ENCODE peak calls at places on chromosomes 1 and 21, in eight cellular contexts. One of them, this sample, is unnamed.

GRCh38 chr1:164320780-164321683 is 238.0 kb upstream of the PBX1 start:
- DNase-seq in left lung: peak; percentile 78
- DNase-seq in endothelial cell: peak; percentile 48
- DNase-seq in cardiac fibroblast: peak; percentile 32
- DNase-seq in activated effector memory CD4-positive, alpha-beta T cell treated with anti-CD3 and anti-CD28 coated beads, Interleukin-2, amount 50 U/mL, for 16 hours: no peak
- DNase-seq in NCI-H1092: peak; percentile 56
- DNase-seq in type B pancreatic cell: peak; percentile 69
- DNase-seq in cardiac muscle cell: peak; percentile 77
- DNase-seq in this sample: peak; percentile 35

GRCh38 chr1:26164036-26164927 is 4.5 kb downstream of the C1orf232 start:
- DNase-seq in cardiac fibroblast: peak; percentile 31
- DNase-seq in NCI-H1092: no peak
- DNase-seq in cardiac muscle cell: peak; percentile 79
- DNase-seq in type B pancreatic cell: peak; percentile 80
- DNase-seq in endothelial cell: peak; percentile 78
- DNase-seq in left lung: peak; percentile 91
- DNase-seq in activated effector memory CD4-positive, alpha-beta T cell treated with anti-CD3 and anti-CD28 coated beads, Interleukin-2, amount 50 U/mL, for 16 hours: peak; percentile 82
- DNase-seq in this sample: peak; percentile 56

GRCh38 chr1:17802945-17803344 is 47.8 kb downstream of the ACTL8 start:
- DNase-seq in left lung: no peak
- DNase-seq in cardiac fibroblast: no peak
- DNase-seq in NCI-H1092: no peak
- DNase-seq in endothelial cell: no peak
- DNase-seq in cardiac muscle cell: no peak
- DNase-seq in activated effector memory CD4-positive, alpha-beta T cell treated with anti-CD3 and anti-CD28 coated beads, Interleukin-2, amount 50 U/mL, for 16 hours: no peak
- DNase-seq in type B pancreatic cell: no peak
- DNase-seq in this sample: no peak

GRCh38 chr1:181127898-181128453 is 39.5 kb downstream of the IER5 start:
- DNase-seq in endothelial cell: no peak
- DNase-seq in cardiac muscle cell: no peak
- DNase-seq in cardiac fibroblast: no peak
- DNase-seq in NCI-H1092: no peak
- DNase-seq in left lung: no peak
- DNase-seq in activated effector memory CD4-positive, alpha-beta T cell treated with anti-CD3 and anti-CD28 coated beads, Interleukin-2, amount 50 U/mL, for 16 hours: no peak
- DNase-seq in type B pancreatic cell: no peak
- DNase-seq in this sample: no peak

GRCh38 chr1:222331340-222331739 is 216.6 kb downstream of the HHIPL2 start:
- DNase-seq in activated effector memory CD4-positive, alpha-beta T cell treated with anti-CD3 and anti-CD28 coated beads, Interleukin-2, amount 50 U/mL, for 16 hours: no peak
- DNase-seq in endothelial cell: no peak
- DNase-seq in type B pancreatic cell: no peak
- DNase-seq in cardiac fibroblast: peak; percentile 70
- DNase-seq in left lung: no peak
- DNase-seq in NCI-H1092: no peak
- DNase-seq in cardiac muscle cell: no peak
- DNase-seq in this sample: peak; percentile 11

GRCh38 chr1:172588296-172589291 is 55.6 kb downstream of the SUCO start:
- DNase-seq in endothelial cell: no peak
- DNase-seq in NCI-H1092: no peak
- DNase-seq in type B pancreatic cell: no peak
- DNase-seq in left lung: no peak
- DNase-seq in cardiac muscle cell: no peak
- DNase-seq in cardiac fibroblast: peak; percentile 82
- DNase-seq in activated effector memory CD4-positive, alpha-beta T cell treated with anti-CD3 and anti-CD28 coated beads, Interleukin-2, amount 50 U/mL, for 16 hours: no peak
- DNase-seq in this sample: peak; percentile 77

GRCh38 chr1:9766759-9767442 is 56.9 kb downstream of the CLSTN1 start:
- DNase-seq in cardiac fibroblast: peak; percentile 93
- DNase-seq in cardiac muscle cell: no peak
- DNase-seq in activated effector memory CD4-positive, alpha-beta T cell treated with anti-CD3 and anti-CD28 coated beads, Interleukin-2, amount 50 U/mL, for 16 hours: no peak
- DNase-seq in left lung: no peak
- DNase-seq in type B pancreatic cell: no peak
- DNase-seq in endothelial cell: no peak
- DNase-seq in NCI-H1092: no peak
- DNase-seq in this sample: peak; percentile 94

GRCh38 chr1:206551296-206551984 is 44.1 kb downstream of the RASSF5 start:
- DNase-seq in type B pancreatic cell: no peak
- DNase-seq in cardiac muscle cell: no peak
- DNase-seq in activated effector memory CD4-positive, alpha-beta T cell treated with anti-CD3 and anti-CD28 coated beads, Interleukin-2, amount 50 U/mL, for 16 hours: no peak
- DNase-seq in NCI-H1092: no peak
- DNase-seq in endothelial cell: no peak
- DNase-seq in cardiac fibroblast: no peak
- DNase-seq in left lung: no peak
- DNase-seq in this sample: no peak

GRCh38 chr1:183163311-183163710 is 22.8 kb upstream of the LAMC2 start:
- DNase-seq in activated effector memory CD4-positive, alpha-beta T cell treated with anti-CD3 and anti-CD28 coated beads, Interleukin-2, amount 50 U/mL, for 16 hours: no peak
- DNase-seq in NCI-H1092: no peak
- DNase-seq in cardiac muscle cell: no peak
- DNase-seq in left lung: no peak
- DNase-seq in endothelial cell: no peak
- DNase-seq in cardiac fibroblast: no peak
- DNase-seq in type B pancreatic cell: no peak
- DNase-seq in this sample: peak; percentile 54

GRCh38 chr1:1145547-1145914 is 28.1 kb upstream of the TTLL10 start:
- DNase-seq in cardiac fibroblast: no peak
- DNase-seq in type B pancreatic cell: no peak
- DNase-seq in activated effector memory CD4-positive, alpha-beta T cell treated with anti-CD3 and anti-CD28 coated beads, Interleukin-2, amount 50 U/mL, for 16 hours: no peak
- DNase-seq in cardiac muscle cell: no peak
- DNase-seq in left lung: no peak
- DNase-seq in NCI-H1092: no peak
- DNase-seq in endothelial cell: no peak
- DNase-seq in this sample: no peak

GRCh38 chr21:43597052-43597451 is 62.2 kb downstream of the HSF2BP start:
- DNase-seq in endothelial cell: no peak
- DNase-seq in cardiac fibroblast: peak; percentile 46
- DNase-seq in cardiac muscle cell: no peak
- DNase-seq in type B pancreatic cell: no peak
- DNase-seq in activated effector memory CD4-positive, alpha-beta T cell treated with anti-CD3 and anti-CD28 coated beads, Interleukin-2, amount 50 U/mL, for 16 hours: no peak
- DNase-seq in left lung: no peak
- DNase-seq in NCI-H1092: no peak
- DNase-seq in this sample: peak; percentile 61

GRCh38 chr1:13759072-13759471 is 59.1 kb downstream of the PRDM2 start:
- DNase-seq in cardiac fibroblast: no peak
- DNase-seq in left lung: no peak
- DNase-seq in cardiac muscle cell: no peak
- DNase-seq in NCI-H1092: no peak
- DNase-seq in activated effector memory CD4-positive, alpha-beta T cell treated with anti-CD3 and anti-CD28 coated beads, Interleukin-2, amount 50 U/mL, for 16 hours: no peak
- DNase-seq in type B pancreatic cell: no peak
- DNase-seq in endothelial cell: no peak
- DNase-seq in this sample: no peak

GRCh38 chr1:206596319-206596666 is 16.0 kb downstream of the EIF2D start:
- DNase-seq in type B pancreatic cell: no peak
- DNase-seq in endothelial cell: no peak
- DNase-seq in NCI-H1092: no peak
- DNase-seq in cardiac fibroblast: no peak
- DNase-seq in left lung: no peak
- DNase-seq in activated effector memory CD4-positive, alpha-beta T cell treated with anti-CD3 and anti-CD28 coated beads, Interleukin-2, amount 50 U/mL, for 16 hours: no peak
- DNase-seq in cardiac muscle cell: no peak
- DNase-seq in this sample: no peak

GRCh38 chr21:29613021-29613420 is 314.3 kb downstream of the BACH1 start:
- DNase-seq in cardiac muscle cell: no peak
- DNase-seq in activated effector memory CD4-positive, alpha-beta T cell treated with anti-CD3 and anti-CD28 coated beads, Interleukin-2, amount 50 U/mL, for 16 hours: no peak
- DNase-seq in NCI-H1092: no peak
- DNase-seq in type B pancreatic cell: no peak
- DNase-seq in left lung: no peak
- DNase-seq in endothelial cell: no peak
- DNase-seq in cardiac fibroblast: no peak
- DNase-seq in this sample: no peak

GRCh38 chr1:2128189-2128901 is 66.2 kb downstream of the FAAP20 start:
- DNase-seq in left lung: peak; percentile 90
- DNase-seq in activated effector memory CD4-positive, alpha-beta T cell treated with anti-CD3 and anti-CD28 coated beads, Interleukin-2, amount 50 U/mL, for 16 hours: no peak
- DNase-seq in cardiac muscle cell: no peak
- DNase-seq in cardiac fibroblast: no peak
- DNase-seq in NCI-H1092: no peak
- DNase-seq in endothelial cell: no peak
- DNase-seq in type B pancreatic cell: no peak
- DNase-seq in this sample: no peak

GRCh38 chr1:246492611-246493245 is 14.4 kb downstream of the SMYD3 start:
- DNase-seq in type B pancreatic cell: no peak
- DNase-seq in cardiac fibroblast: peak; percentile 86
- DNase-seq in left lung: no peak
- DNase-seq in cardiac muscle cell: peak; percentile 87
- DNase-seq in NCI-H1092: peak; percentile 35
- DNase-seq in activated effector memory CD4-positive, alpha-beta T cell treated with anti-CD3 and anti-CD28 coated beads, Interleukin-2, amount 50 U/mL, for 16 hours: peak; percentile 70
- DNase-seq in endothelial cell: peak; percentile 71
- DNase-seq in this sample: peak; percentile 83

GRCh38 chr1:77060000-77060399 is 159.2 kb downstream of the PIGK start:
- DNase-seq in endothelial cell: peak; percentile 52
- DNase-seq in cardiac fibroblast: no peak
- DNase-seq in type B pancreatic cell: no peak
- DNase-seq in left lung: no peak
- DNase-seq in NCI-H1092: no peak
- DNase-seq in activated effector memory CD4-positive, alpha-beta T cell treated with anti-CD3 and anti-CD28 coated beads, Interleukin-2, amount 50 U/mL, for 16 hours: no peak
- DNase-seq in cardiac muscle cell: no peak
- DNase-seq in this sample: no peak

GRCh38 chr1:218347316-218347712 is 2.2 kb downstream of the TGFB2 start:
- DNase-seq in endothelial cell: no peak
- DNase-seq in type B pancreatic cell: no peak
- DNase-seq in cardiac fibroblast: peak; percentile 39
- DNase-seq in activated effector memory CD4-positive, alpha-beta T cell treated with anti-CD3 and anti-CD28 coated beads, Interleukin-2, amount 50 U/mL, for 16 hours: no peak
- DNase-seq in NCI-H1092: no peak
- DNase-seq in cardiac muscle cell: peak; percentile 45
- DNase-seq in left lung: no peak
- DNase-seq in this sample: no peak

GRCh38 chr1:205304046-205304694 is 17.4 kb downstream of the NUAK2 start:
- DNase-seq in type B pancreatic cell: no peak
- DNase-seq in NCI-H1092: no peak
- DNase-seq in endothelial cell: no peak
- DNase-seq in cardiac fibroblast: no peak
- DNase-seq in activated effector memory CD4-positive, alpha-beta T cell treated with anti-CD3 and anti-CD28 coated beads, Interleukin-2, amount 50 U/mL, for 16 hours: no peak
- DNase-seq in cardiac muscle cell: no peak
- DNase-seq in left lung: no peak
- DNase-seq in this sample: no peak

GRCh38 chr1:35556494-35557117 is 597 bp downstream of the KIAA0319L start:
- DNase-seq in NCI-H1092: peak; percentile 29
- DNase-seq in type B pancreatic cell: no peak
- DNase-seq in endothelial cell: no peak
- DNase-seq in cardiac fibroblast: no peak
- DNase-seq in activated effector memory CD4-positive, alpha-beta T cell treated with anti-CD3 and anti-CD28 coated beads, Interleukin-2, amount 50 U/mL, for 16 hours: no peak
- DNase-seq in cardiac muscle cell: no peak
- DNase-seq in left lung: no peak
- DNase-seq in this sample: no peak

GRCh38 chr1:171179323-171180227 is 5.5 kb upstream of the FMO2 start:
- DNase-seq in left lung: no peak
- DNase-seq in cardiac muscle cell: no peak
- DNase-seq in cardiac fibroblast: no peak
- DNase-seq in type B pancreatic cell: no peak
- DNase-seq in activated effector memory CD4-positive, alpha-beta T cell treated with anti-CD3 and anti-CD28 coated beads, Interleukin-2, amount 50 U/mL, for 16 hours: no peak
- DNase-seq in endothelial cell: no peak
- DNase-seq in NCI-H1092: no peak
- DNase-seq in this sample: no peak

GRCh38 chr1:15305366-15305765 is 58.3 kb downstream of the FHAD1 start:
- DNase-seq in activated effector memory CD4-positive, alpha-beta T cell treated with anti-CD3 and anti-CD28 coated beads, Interleukin-2, amount 50 U/mL, for 16 hours: no peak
- DNase-seq in cardiac fibroblast: peak; percentile 20
- DNase-seq in cardiac muscle cell: no peak
- DNase-seq in endothelial cell: no peak
- DNase-seq in type B pancreatic cell: no peak
- DNase-seq in NCI-H1092: no peak
- DNase-seq in left lung: no peak
- DNase-seq in this sample: no peak

GRCh38 chr1:226982451-226983177 is 42.5 kb downstream of the COQ8A start:
- DNase-seq in left lung: no peak
- DNase-seq in activated effector memory CD4-positive, alpha-beta T cell treated with anti-CD3 and anti-CD28 coated beads, Interleukin-2, amount 50 U/mL, for 16 hours: peak; percentile 61
- DNase-seq in NCI-H1092: no peak
- DNase-seq in cardiac fibroblast: no peak
- DNase-seq in cardiac muscle cell: no peak
- DNase-seq in endothelial cell: no peak
- DNase-seq in type B pancreatic cell: peak; percentile 62
- DNase-seq in this sample: no peak

GRCh38 chr21:44492572-44493385 is 37.5 kb downstream of the LRRC3 start:
- DNase-seq in cardiac fibroblast: no peak
- DNase-seq in type B pancreatic cell: no peak
- DNase-seq in left lung: no peak
- DNase-seq in cardiac muscle cell: no peak
- DNase-seq in NCI-H1092: no peak
- DNase-seq in activated effector memory CD4-positive, alpha-beta T cell treated with anti-CD3 and anti-CD28 coated beads, Interleukin-2, amount 50 U/mL, for 16 hours: no peak
- DNase-seq in endothelial cell: no peak
- DNase-seq in this sample: no peak

GRCh38 chr1:236502579-236502971 is 21.2 kb upstream of the LGALS8 start:
- DNase-seq in endothelial cell: no peak
- DNase-seq in activated effector memory CD4-positive, alpha-beta T cell treated with anti-CD3 and anti-CD28 coated beads, Interleukin-2, amount 50 U/mL, for 16 hours: no peak
- DNase-seq in type B pancreatic cell: no peak
- DNase-seq in cardiac muscle cell: no peak
- DNase-seq in left lung: no peak
- DNase-seq in NCI-H1092: no peak
- DNase-seq in cardiac fibroblast: peak; percentile 68
- DNase-seq in this sample: no peak

GRCh38 chr1:20376880-20377494 is 86.3 kb downstream of the VWA5B1 start:
- DNase-seq in cardiac muscle cell: peak; percentile 42
- DNase-seq in type B pancreatic cell: no peak
- DNase-seq in left lung: no peak
- DNase-seq in cardiac fibroblast: peak; percentile 54
- DNase-seq in activated effector memory CD4-positive, alpha-beta T cell treated with anti-CD3 and anti-CD28 coated beads, Interleukin-2, amount 50 U/mL, for 16 hours: peak; percentile 83
- DNase-seq in endothelial cell: peak; percentile 77
- DNase-seq in NCI-H1092: peak; percentile 31
- DNase-seq in this sample: peak; percentile 72

GRCh38 chr1:174153085-174153824 is 6.1 kb upstream of the RABGAP1L start:
- DNase-seq in left lung: no peak
- DNase-seq in type B pancreatic cell: no peak
- DNase-seq in endothelial cell: no peak
- DNase-seq in NCI-H1092: no peak
- DNase-seq in activated effector memory CD4-positive, alpha-beta T cell treated with anti-CD3 and anti-CD28 coated beads, Interleukin-2, amount 50 U/mL, for 16 hours: no peak
- DNase-seq in cardiac fibroblast: no peak
- DNase-seq in cardiac muscle cell: no peak
- DNase-seq in this sample: no peak

GRCh38 chr1:87219626-87220025 is 109.1 kb upstream of the LMO4 start:
- DNase-seq in activated effector memory CD4-positive, alpha-beta T cell treated with anti-CD3 and anti-CD28 coated beads, Interleukin-2, amount 50 U/mL, for 16 hours: no peak
- DNase-seq in cardiac fibroblast: peak; percentile 67
- DNase-seq in type B pancreatic cell: no peak
- DNase-seq in NCI-H1092: no peak
- DNase-seq in cardiac muscle cell: no peak
- DNase-seq in endothelial cell: no peak
- DNase-seq in left lung: no peak
- DNase-seq in this sample: no peak

GRCh38 chr1:185570962-185571361 is 163.2 kb upstream of the HMCN1 start:
- DNase-seq in endothelial cell: no peak
- DNase-seq in type B pancreatic cell: no peak
- DNase-seq in left lung: no peak
- DNase-seq in cardiac fibroblast: no peak
- DNase-seq in cardiac muscle cell: no peak
- DNase-seq in activated effector memory CD4-positive, alpha-beta T cell treated with anti-CD3 and anti-CD28 coated beads, Interleukin-2, amount 50 U/mL, for 16 hours: no peak
- DNase-seq in NCI-H1092: no peak
- DNase-seq in this sample: no peak

This sample was measured in AG08395.